ENCODE peak calls at places on chromosome 10, in seven cellular contexts. B, L, X, N, Y, Z and M are unnamed samples.

GRCh38 chr10:132231656-132232552 is 45.2 kb downstream of the DPYSL4 start:
- DNase-seq in B (no peak), L (no peak), X (no peak), N (no peak), Y (no peak), Z (no peak), M (no peak)

GRCh38 chr10:105149371-105149871 is 508.3 kb downstream of the SORCS3 start:
- DNase-seq in B (no peak), L (peak), X (no peak), N (no peak), Y (peak), Z (no peak), M (no peak)

GRCh38 chr10:78936412-78937342 is 132.1 kb upstream of the ZMIZ1 start:
- DNase-seq in B (no peak), L (no peak), X (no peak), N (no peak), Y (no peak), Z (no peak), M (no peak)

GRCh38 chr10:68516766-68517165 is 10.6 kb downstream of the SLC25A16 start:
- DNase-seq in B (no peak), L (peak), X (no peak), N (peak), Y (peak), Z (no peak), M (no peak)

GRCh38 chr10:33039167-33039566 is 81.1 kb upstream of the ITGB1 start:
- DNase-seq in B (no peak), L (no peak), X (no peak), N (no peak), Y (no peak), Z (no peak), M (no peak)

GRCh38 chr10:34999532-34999931 is 90.6 kb downstream of the CUL2 start:
- DNase-seq in B (no peak), L (no peak), X (no peak), N (no peak), Y (no peak), Z (no peak), M (no peak)

GRCh38 chr10:61662794-61663259 is at the start of gene CABCOCO1:
- DNase-seq in B (peak), L (no peak), X (peak), N (peak), Y (peak), Z (no peak), M (no peak)

GRCh38 chr10:61463035-61463909 is 10.1 kb upstream of the TMEM26 start:
- DNase-seq in B (no peak), L (no peak), X (no peak), N (peak), Y (peak), Z (no peak), M (no peak)

GRCh38 chr10:5655003-5655600 is 11.3 kb downstream of the ASB13 start:
- DNase-seq in B (no peak), L (no peak), X (no peak), N (no peak), Y (no peak), Z (no peak), M (no peak)

GRCh38 chr10:16717617-16718395 is 99.4 kb downstream of the RSU1 start:
- DNase-seq in B (no peak), L (peak), X (no peak), N (no peak), Y (no peak), Z (no peak), M (no peak)

DNA sequence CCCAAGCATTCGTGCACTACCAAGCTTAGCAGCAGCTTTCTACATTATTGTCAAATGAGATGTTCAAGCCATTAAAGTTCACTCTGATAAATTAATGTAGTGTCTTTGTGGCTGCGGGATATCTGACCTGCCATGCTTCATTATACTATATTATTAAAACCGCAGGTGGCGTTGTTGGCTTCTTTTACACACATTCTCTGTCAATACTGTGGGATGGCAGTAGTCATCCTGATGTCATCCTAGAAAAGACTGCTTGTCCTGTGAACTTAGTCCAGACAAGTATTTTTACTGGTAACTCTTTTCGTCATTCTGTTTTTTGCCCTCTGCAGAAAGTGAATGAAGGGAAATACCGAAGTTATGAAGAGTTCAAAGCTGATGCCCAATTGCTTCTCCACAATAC is 103.9 kb downstream of the ZMYND11 start:
- DNase-seq in B (no peak), L (no peak), X (no peak), N (no peak), Y (peak), Z (no peak), M (no peak)
- TF ChIP-seq CTCF in B (no peak), L (no peak), X (no peak), N (peak), Y (no peak), Z (no peak), M (no peak)

DNA sequence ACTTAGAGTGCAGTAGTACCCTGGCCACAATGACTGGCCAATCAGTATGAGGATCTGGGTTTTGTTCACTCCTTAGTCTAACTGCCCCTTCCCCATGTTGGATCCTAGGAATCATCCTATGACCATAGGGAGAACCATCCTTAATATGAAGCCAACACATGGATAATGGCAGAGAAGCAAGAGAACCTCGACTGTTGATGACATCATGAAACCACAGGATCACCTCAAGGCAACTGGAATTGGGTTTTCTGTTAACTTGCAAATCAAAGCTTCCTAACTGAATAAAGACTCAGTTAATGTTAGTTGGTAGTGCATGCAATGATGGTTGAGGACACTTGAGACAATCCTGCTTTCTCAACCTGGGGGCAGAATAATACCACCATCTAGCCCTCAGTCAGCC is 3.3 kb upstream of the PRXL2A start:
- DNase-seq in B (no peak), L (no peak), X (no peak), N (no peak), Y (no peak), Z (no peak), M (no peak)
- TF ChIP-seq CTCF in B (no peak), L (no peak), X (no peak), N (no peak), Y (no peak), Z (no peak), M (no peak)

GRCh38 chr10:118800920-118801319 is 46.1 kb upstream of the CACUL1 start:
- DNase-seq in B (no peak), L (no peak), X (no peak), N (peak), Y (no peak), Z (no peak), M (no peak)
- TF ChIP-seq CTCF in B (peak), L (peak), X (peak), N (peak), Y (peak), Z (no peak), M (peak)

GRCh38 chr10:104028146-104028545 is 57.5 kb downstream of the COL17A1 start:
- DNase-seq in B (peak), L (no peak), X (no peak), N (peak), Y (no peak), Z (no peak), M (no peak)
- TF ChIP-seq CTCF in B (peak), L (peak), X (peak), N (peak), Y (peak), Z (peak), M (no peak)

GRCh38 chr10:120644549-120645410 is 187.8 kb downstream of the PLPP4 start:
- DNase-seq in B (no peak), L (no peak), X (no peak), N (no peak), Y (no peak), Z (no peak), M (no peak)
- TF ChIP-seq CTCF in B (no peak), L (no peak), X (no peak), N (no peak), Y (no peak), Z (no peak), M (no peak)